ENCODE peak calls at places on chromosomes 5 and 9, in four cellular contexts. B is A549, O is HepG2, X is WTC11. Y is an unnamed sample.
A peak's percentile ranks its signal among the peaks of the same experiment; 100 is the strongest.

GRCh38 chr9:89926691-89927220 is 321.9 kb downstream of the GADD45G start:
- DNase-seq in B (no peak), O (no peak), X (no peak), Y (no peak)

GRCh38 chr5:136686192-136686872 is 321.0 kb upstream of the TRPC7 start:
- DNase-seq in B (no peak), O (peak; percentile 10), X (peak; percentile 27), Y (peak; percentile 8)

GRCh38 chr5:28468121-28468520 is 1429.7 kb upstream of the CDH9 start:
- DNase-seq in B (no peak), O (no peak), X (no peak), Y (no peak)

GRCh38 chr9:130042406-130042930 is 521 bp downstream of the FNBP1 start:
- DNase-seq in B (peak; percentile 39), O (no peak), X (peak; percentile 56), Y (no peak)

GRCh38 chr9:134054891-134055811 is 12.7 kb downstream of the BRD3 start:
- DNase-seq in B (no peak), O (no peak), X (no peak), Y (no peak)

GRCh38 chr9:82982271-82982880 is 80.6 kb downstream of the RASEF start:
- DNase-seq in B (no peak), O (no peak), X (no peak), Y (no peak)

GRCh38 chr9:37027582-37028424 is 6.3 kb downstream of the PAX5 start:
- DNase-seq in B (peak; percentile 100), O (peak; percentile 86), X (peak; percentile 99), Y (peak; percentile 99)

GRCh38 chr9:123816817-123817472 is 113.0 kb downstream of the DENND1A start:
- DNase-seq in B (no peak), O (no peak), X (no peak), Y (peak; percentile 16)

GRCh38 chr5:68839019-68839552 is 254.7 kb upstream of the SLC30A5 start:
- DNase-seq in B (no peak), O (no peak), X (no peak), Y (no peak)

GRCh38 chr9:33170464-33171156 is 3.5 kb upstream of the B4GALT1 start:
- DNase-seq in B (no peak), O (no peak), X (peak; percentile 42), Y (no peak)

GRCh38 chr5:74519161-74519571 is 121.4 kb downstream of the ENC1 start:
- DNase-seq in B (no peak), O (no peak), X (no peak), Y (no peak)

GRCh38 chr9:125405938-125406811 is 144.5 kb downstream of the GAPVD1 start:
- DNase-seq in B (no peak), O (peak; percentile 46), X (no peak), Y (peak; percentile 75)

GRCh38 chr5:13408616-13409015 is 535.9 kb downstream of the DNAH5 start:
- DNase-seq in B (no peak), O (no peak), X (no peak), Y (no peak)

GRCh38 chr5:158378931-158379330 is 520.0 kb upstream of the CLINT1 start:
- DNase-seq in B (no peak), O (no peak), X (no peak), Y (no peak)

GRCh38 chr5:54902817-54903473 is 82.4 kb downstream of the ESM1 start:
- DNase-seq in B (no peak), O (no peak), X (no peak), Y (no peak)

GRCh38 chr9:132244582-132245455 is 83.0 kb downstream of the NTNG2 start:
- DNase-seq in B (no peak), O (no peak), X (no peak), Y (no peak)

GRCh38 chr5:112967520-112968083 is 9.0 kb upstream of the DCP2 start:
- DNase-seq in B (no peak), O (peak; percentile 52), X (no peak), Y (no peak)

GRCh38 chr9:32524558-32525461 is 1.2 kb downstream of the RIGI start:
- DNase-seq in B (no peak), O (peak; percentile 18), X (no peak), Y (no peak)

GRCh38 chr9:89394412-89394811 is 76.1 kb downstream of the SECISBP2 start:
- DNase-seq in B (no peak), O (no peak), X (no peak), Y (no peak)

GRCh38 chr5:149550267-149550582 is 1.0 kb downstream of the CSNK1A1 start:
- DNase-seq in B (no peak), O (no peak), X (no peak), Y (peak; percentile 33)

GRCh38 chr5:32507738-32508434 is 63.3 kb upstream of the ZFR start:
- DNase-seq in B (no peak), O (no peak), X (no peak), Y (no peak)

GRCh38 chr9:90965141-90965910 is 163.7 kb downstream of the SYK start:
- DNase-seq in B (no peak), O (no peak), X (no peak), Y (no peak)

GRCh38 chr9:5767968-5768932 is 64.7 kb downstream of the ERMP1 start:
- DNase-seq in B (no peak), O (no peak), X (no peak), Y (no peak)

GRCh38 chr5:163436515-163436914 is 880 bp upstream of the CCNG1 start:
- DNase-seq in B (no peak), O (no peak), X (no peak), Y (no peak)

GRCh38 chr5:6431214-6432195 is 17.2 kb upstream of the UBE2QL1 start:
- DNase-seq in B (no peak), O (no peak), X (no peak), Y (no peak)

GRCh38 chr9:88056876-88057275 is 81.4 kb downstream of the SPATA31C2 start:
- DNase-seq in B (no peak), O (no peak), X (no peak), Y (no peak)

GRCh38 chr5:120252839-120253238 is 211.3 kb upstream of the PRR16 start:
- DNase-seq in B (no peak), O (no peak), X (no peak), Y (no peak)

GRCh38 chr5:40033009-40033408 is 608.2 kb upstream of the DAB2 start:
- DNase-seq in B (no peak), O (no peak), X (no peak), Y (no peak)

GRCh38 chr5:89560724-89561123 is 677.7 kb upstream of the MEF2C start:
- DNase-seq in B (no peak), O (no peak), X (no peak), Y (no peak)

GRCh38 chr9:131019387-131020239 is 10.6 kb downstream of the LAMC3 start:
- DNase-seq in B (no peak), O (no peak), X (no peak), Y (peak; percentile 63)

GRCh38 chr9:137432687-137433348 is 8.3 kb downstream of the ENTPD8 start:
- DNase-seq in B (no peak), O (no peak), X (no peak), Y (no peak)
- TF ChIP-seq HMGXB4 in B (no peak), O (no peak), X (no peak), Y (no peak)

GRCh38 chr5:133944263-133945230 is 23.9 kb downstream of the C5orf15 start:
- DNase-seq in B (peak; percentile 74), O (peak; percentile 47), X (peak; percentile 74), Y (peak; percentile 79)
- TF ChIP-seq HMGXB4 in B (no peak), O (no peak), X (no peak), Y (no peak)

GRCh38 chr5:180113660-180114303 is 42.2 kb upstream of the RNF130 start:
- DNase-seq in B (no peak), O (no peak), X (no peak), Y (no peak)
- TF ChIP-seq HMGXB4 in B (no peak), O (no peak), X (no peak), Y (no peak)

GRCh38 chr5:77623341-77623740 is 15.2 kb downstream of the OTP start:
- DNase-seq in B (no peak), O (no peak), X (no peak), Y (no peak)

GRCh38 chr5:77621440-77621839 is 17.1 kb downstream of the OTP start:
- DNase-seq in B (no peak), O (no peak), X (no peak), Y (no peak)

GRCh38 chr5:77616920-77617319 is 21.6 kb downstream of the OTP start:
- DNase-seq in B (no peak), O (no peak), X (no peak), Y (no peak)

GRCh38 chr5:77620404-77620803 is 18.1 kb downstream of the OTP start:
- DNase-seq in B (no peak), O (peak; percentile 14), X (peak; percentile 74), Y (no peak)
- TF ChIP-seq HMGXB4 in B (no peak), O (no peak), X (no peak), Y (no peak)

GRCh38 chr5:142685418-142686209 is at the start of gene FGF1:
- DNase-seq in B (no peak), O (no peak), X (no peak), Y (no peak)
- TF ChIP-seq HMGXB4 in B (no peak), O (no peak), X (no peak), Y (no peak)

Y was measured in K562.